ENCODE peak calls at places on chromosomes 6 and 20, in eight cellular contexts. D is AG09319; L is GM23248; S is HepG2; C is activated T-helper 1 cell treated with anti-CD3 and anti-CD28 coated beads, Interleukin-2, amount 50 U/mL, for 16 hours; I is stimulated activated CD4-positive, alpha-beta T cell treated with anti-CD3 and anti-CD28 coated beads, Interleukin-12 subunit alpha, Interleukin-12 subunit beta, amount 100 ng/mL, for 24 hours; F is NCI-H748 treated with DMSO at 0.1 percent for 48 hours; W is head of caudate nucleus. T is an unnamed sample.

GRCh38 chr6:137882225-137882961 is 15.3 kb downstream of the TNFAIP3 start:
- DNase-seq in D (no peak), L (peak), S (no peak), C (no peak), I (no peak), F (no peak), W (no peak), T (no peak)

GRCh38 chr6:11143394-11144371 is 32.2 kb upstream of the ERVFRD-1 start:
- DNase-seq in D (peak), L (peak), S (peak), C (no peak), I (no peak), F (no peak), W (no peak), T (peak)

GRCh38 chr6:81786159-81786558 is 33.7 kb upstream of the TENT5A start:
- DNase-seq in D (no peak), L (no peak), S (no peak), C (no peak), I (no peak), F (no peak), W (no peak), T (no peak)

GRCh38 chr6:124962617-124963415 is 579 bp downstream of the RNF217 start:
- DNase-seq in D (no peak), L (peak), S (no peak), C (no peak), I (no peak), F (no peak), W (peak), T (peak)

GRCh38 chr6:106104941-106105340 is 18.8 kb downstream of the PRDM1 start:
- DNase-seq in D (no peak), L (no peak), S (no peak), C (no peak), I (no peak), F (no peak), W (no peak), T (no peak)

GRCh38 chr20:5171074-5171789 is 44.4 kb downstream of the CDS2 start:
- DNase-seq in D (no peak), L (no peak), S (no peak), C (no peak), I (no peak), F (no peak), W (peak), T (no peak)

GRCh38 chr6:46044876-46045617 is 29.4 kb upstream of the CLIC5 start:
- DNase-seq in D (peak), L (peak), S (no peak), C (no peak), I (no peak), F (no peak), W (no peak), T (peak)

GRCh38 chr6:138455746-138456392 is 43.4 kb downstream of the NHSL1 start:
- DNase-seq in D (no peak), L (peak), S (no peak), C (no peak), I (no peak), F (peak), W (no peak), T (no peak)

GRCh38 chr6:148494226-148494625 is 151.6 kb downstream of the SASH1 start:
- DNase-seq in D (no peak), L (peak), S (no peak), C (no peak), I (no peak), F (no peak), W (no peak), T (no peak)

GRCh38 chr20:20083796-20084195 is 31.5 kb downstream of the CFAP61 start:
- DNase-seq in D (peak), L (peak), S (peak), C (no peak), I (no peak), F (peak), W (no peak), T (peak)

GRCh38 chr20:57879437-57880115 is 169.8 kb upstream of the PMEPA1 start:
- DNase-seq in D (no peak), L (no peak), S (no peak), C (no peak), I (no peak), F (no peak), W (no peak), T (no peak)

GRCh38 chr20:3084283-3084985 is at the start of gene AVP:
- DNase-seq in D (no peak), L (no peak), S (no peak), C (no peak), I (no peak), F (no peak), W (no peak), T (no peak)

GRCh38 chr20:45012682-45013302 is 46.5 kb downstream of the STK4 start:
- DNase-seq in D (no peak), L (peak), S (no peak), C (no peak), I (no peak), F (no peak), W (no peak), T (peak)

GRCh38 chr6:129753422-129753821 is 43.4 kb upstream of the ARHGAP18 start:
- DNase-seq in D (no peak), L (peak), S (no peak), C (no peak), I (no peak), F (no peak), W (no peak), T (no peak)

GRCh38 chr6:122715725-122716124 is 63.8 kb upstream of the FABP7 start:
- DNase-seq in D (no peak), L (peak), S (no peak), C (no peak), I (no peak), F (no peak), W (no peak), T (no peak)

GRCh38 chr6:9455794-9456193 is 959.1 kb downstream of the TFAP2A start:
- DNase-seq in D (no peak), L (no peak), S (no peak), C (no peak), I (no peak), F (peak), W (no peak), T (no peak)

GRCh38 chr6:118746100-118746874 is 94.9 kb upstream of the CEP85L start:
- DNase-seq in D (no peak), L (no peak), S (no peak), C (no peak), I (no peak), F (no peak), W (peak), T (no peak)

GRCh38 chr20:16864069-16864468 is 115.9 kb downstream of the OTOR start:
- DNase-seq in D (no peak), L (peak), S (no peak), C (no peak), I (no peak), F (no peak), W (peak), T (peak)

GRCh38 chr20:3681931-3682820 is at the start of gene ADAM33:
- DNase-seq in D (no peak), L (peak), S (no peak), C (no peak), I (no peak), F (no peak), W (no peak), T (no peak)

GRCh38 chr20:63445075-63445734 is 27.2 kb downstream of the KCNQ2 start:
- DNase-seq in D (no peak), L (no peak), S (no peak), C (no peak), I (no peak), F (no peak), W (no peak), T (no peak)

GRCh38 chr6:33906413-33906812 is 102.6 kb upstream of the MLN start:
- DNase-seq in D (no peak), L (no peak), S (no peak), C (no peak), I (no peak), F (no peak), W (no peak), T (no peak)

GRCh38 chr6:135935951-135936601 is 84.6 kb downstream of the PDE7B start:
- DNase-seq in D (peak), L (peak), S (no peak), C (no peak), I (no peak), F (peak), W (peak), T (no peak)

GRCh38 chr20:51457281-51457932 is 85.1 kb downstream of the NFATC2 start:
- DNase-seq in D (peak), L (peak), S (no peak), C (no peak), I (no peak), F (no peak), W (peak), T (peak)